ENCODE peak calls at places on chromosomes 3 and 15, in ten cellular contexts. One of them, this sample, is unnamed.

GRCh38 chr3:80649170-80649569 is 881.4 kb upstream of the ROBO1 start:
- DNase-seq in transverse colon: no peak
- DNase-seq in GM06990: no peak
- DNase-seq in IMR-90: no peak
- DNase-seq in A549: no peak
- DNase-seq in uterus: no peak
- DNase-seq in NB4: no peak
- DNase-seq in astrocyte of the spinal cord: no peak
- DNase-seq in thoracic aorta: no peak
- DNase-seq in fibroblast of mammary gland: no peak
- DNase-seq in this sample: no peak

GRCh38 chr3:107574650-107575049 is 51.9 kb downstream of the BBX start:
- DNase-seq in transverse colon: no peak
- DNase-seq in GM06990: no peak
- DNase-seq in IMR-90: peak
- DNase-seq in A549: peak
- DNase-seq in uterus: no peak
- DNase-seq in NB4: peak
- DNase-seq in astrocyte of the spinal cord: peak
- DNase-seq in thoracic aorta: no peak
- DNase-seq in fibroblast of mammary gland: peak
- DNase-seq in this sample: peak

GRCh38 chr3:14475601-14476000 is 64.5 kb downstream of the GRIP2 start:
- DNase-seq in transverse colon: no peak
- DNase-seq in GM06990: no peak
- DNase-seq in IMR-90: no peak
- DNase-seq in A549: no peak
- DNase-seq in uterus: no peak
- DNase-seq in NB4: no peak
- DNase-seq in astrocyte of the spinal cord: no peak
- DNase-seq in thoracic aorta: no peak
- DNase-seq in fibroblast of mammary gland: no peak
- DNase-seq in this sample: no peak

GRCh38 chr3:119257654-119258410 is 17.2 kb upstream of the B4GALT4 start:
- DNase-seq in transverse colon: peak
- DNase-seq in GM06990: no peak
- DNase-seq in IMR-90: peak
- DNase-seq in A549: no peak
- DNase-seq in uterus: no peak
- DNase-seq in NB4: peak
- DNase-seq in astrocyte of the spinal cord: peak
- DNase-seq in thoracic aorta: no peak
- DNase-seq in fibroblast of mammary gland: peak
- DNase-seq in this sample: no peak

GRCh38 chr3:107704477-107704876 is 181.7 kb downstream of the BBX start:
- DNase-seq in transverse colon: no peak
- DNase-seq in GM06990: no peak
- DNase-seq in IMR-90: peak
- DNase-seq in A549: no peak
- DNase-seq in uterus: no peak
- DNase-seq in NB4: no peak
- DNase-seq in astrocyte of the spinal cord: peak
- DNase-seq in thoracic aorta: no peak
- DNase-seq in fibroblast of mammary gland: peak
- DNase-seq in this sample: no peak

GRCh38 chr3:47002490-47003410 is 23.3 kb downstream of the NBEAL2 start:
- DNase-seq in transverse colon: no peak
- DNase-seq in GM06990: no peak
- DNase-seq in IMR-90: no peak
- DNase-seq in A549: no peak
- DNase-seq in uterus: no peak
- DNase-seq in NB4: no peak
- DNase-seq in astrocyte of the spinal cord: no peak
- DNase-seq in thoracic aorta: no peak
- DNase-seq in fibroblast of mammary gland: no peak
- DNase-seq in this sample: no peak

GRCh38 chr3:53711387-53711786 is 134.8 kb downstream of the CHDH start:
- DNase-seq in transverse colon: no peak
- DNase-seq in GM06990: no peak
- DNase-seq in IMR-90: no peak
- DNase-seq in A549: no peak
- DNase-seq in uterus: no peak
- DNase-seq in NB4: no peak
- DNase-seq in astrocyte of the spinal cord: no peak
- DNase-seq in thoracic aorta: no peak
- DNase-seq in fibroblast of mammary gland: no peak
- DNase-seq in this sample: no peak

GRCh38 chr15:48925714-48926223 is 38.0 kb downstream of the SHC4 start:
- DNase-seq in transverse colon: no peak
- DNase-seq in GM06990: no peak
- DNase-seq in IMR-90: peak
- DNase-seq in A549: peak
- DNase-seq in uterus: no peak
- DNase-seq in NB4: peak
- DNase-seq in astrocyte of the spinal cord: peak
- DNase-seq in thoracic aorta: no peak
- DNase-seq in fibroblast of mammary gland: peak
- DNase-seq in this sample: peak

GRCh38 chr3:60555704-60556340 is 695.4 kb downstream of the FHIT start:
- DNase-seq in transverse colon: no peak
- DNase-seq in GM06990: peak
- DNase-seq in IMR-90: peak
- DNase-seq in A549: no peak
- DNase-seq in uterus: no peak
- DNase-seq in NB4: no peak
- DNase-seq in astrocyte of the spinal cord: peak
- DNase-seq in thoracic aorta: no peak
- DNase-seq in fibroblast of mammary gland: peak
- DNase-seq in this sample: peak

GRCh38 chr3:50189274-50189673 is 2.1 kb upstream of the GNAT1 start:
- DNase-seq in transverse colon: peak
- DNase-seq in GM06990: no peak
- DNase-seq in IMR-90: peak
- DNase-seq in A549: peak
- DNase-seq in uterus: peak
- DNase-seq in NB4: peak
- DNase-seq in astrocyte of the spinal cord: peak
- DNase-seq in thoracic aorta: peak
- DNase-seq in fibroblast of mammary gland: peak
- DNase-seq in this sample: peak

GRCh38 chr3:170488802-170489201 is 70.1 kb downstream of the CLDN11 start:
- DNase-seq in transverse colon: no peak
- DNase-seq in GM06990: no peak
- DNase-seq in IMR-90: peak
- DNase-seq in A549: no peak
- DNase-seq in uterus: no peak
- DNase-seq in NB4: no peak
- DNase-seq in astrocyte of the spinal cord: peak
- DNase-seq in thoracic aorta: no peak
- DNase-seq in fibroblast of mammary gland: peak
- DNase-seq in this sample: peak

GRCh38 chr15:51982013-51982769 is 10.6 kb upstream of the LEO1 start:
- DNase-seq in transverse colon: no peak
- DNase-seq in GM06990: peak
- DNase-seq in IMR-90: peak
- DNase-seq in A549: peak
- DNase-seq in uterus: no peak
- DNase-seq in NB4: peak
- DNase-seq in astrocyte of the spinal cord: peak
- DNase-seq in thoracic aorta: no peak
- DNase-seq in fibroblast of mammary gland: peak
- DNase-seq in this sample: peak

GRCh38 chr15:31265871-31266711 is 60.5 kb upstream of the KLF13 start:
- DNase-seq in transverse colon: peak
- DNase-seq in GM06990: peak
- DNase-seq in IMR-90: no peak
- DNase-seq in A549: no peak
- DNase-seq in uterus: no peak
- DNase-seq in NB4: peak
- DNase-seq in astrocyte of the spinal cord: no peak
- DNase-seq in thoracic aorta: no peak
- DNase-seq in fibroblast of mammary gland: no peak
- DNase-seq in this sample: peak

GRCh38 chr15:70245932-70246622 is 148.4 kb upstream of the TLE3 start:
- DNase-seq in transverse colon: peak
- DNase-seq in GM06990: no peak
- DNase-seq in IMR-90: peak
- DNase-seq in A549: peak
- DNase-seq in uterus: peak
- DNase-seq in NB4: peak
- DNase-seq in astrocyte of the spinal cord: peak
- DNase-seq in thoracic aorta: no peak
- DNase-seq in fibroblast of mammary gland: peak
- DNase-seq in this sample: no peak

GRCh38 chr15:91956026-91956723 is 102.7 kb downstream of the SLCO3A1 start:
- DNase-seq in transverse colon: no peak
- DNase-seq in GM06990: no peak
- DNase-seq in IMR-90: peak
- DNase-seq in A549: no peak
- DNase-seq in uterus: no peak
- DNase-seq in NB4: no peak
- DNase-seq in astrocyte of the spinal cord: no peak
- DNase-seq in thoracic aorta: no peak
- DNase-seq in fibroblast of mammary gland: peak
- DNase-seq in this sample: peak

GRCh38 chr3:194023501-194024280 is 112.3 kb upstream of the HES1 start:
- DNase-seq in transverse colon: no peak
- DNase-seq in GM06990: no peak
- DNase-seq in IMR-90: no peak
- DNase-seq in A549: no peak
- DNase-seq in uterus: no peak
- DNase-seq in NB4: peak
- DNase-seq in astrocyte of the spinal cord: no peak
- DNase-seq in thoracic aorta: no peak
- DNase-seq in fibroblast of mammary gland: no peak
- DNase-seq in this sample: no peak

GRCh38 chr3:183298708-183299153 is 45.7 kb downstream of the B3GNT5 start:
- DNase-seq in transverse colon: peak
- DNase-seq in GM06990: no peak
- DNase-seq in IMR-90: peak
- DNase-seq in A549: no peak
- DNase-seq in uterus: peak
- DNase-seq in NB4: peak
- DNase-seq in astrocyte of the spinal cord: peak
- DNase-seq in thoracic aorta: no peak
- DNase-seq in fibroblast of mammary gland: peak
- DNase-seq in this sample: peak

GRCh38 chr15:78540955-78541743 is 905 bp downstream of the PSMA4 start:
- DNase-seq in transverse colon: no peak
- DNase-seq in GM06990: no peak
- DNase-seq in IMR-90: peak
- DNase-seq in A549: no peak
- DNase-seq in uterus: no peak
- DNase-seq in NB4: peak
- DNase-seq in astrocyte of the spinal cord: peak
- DNase-seq in thoracic aorta: no peak
- DNase-seq in fibroblast of mammary gland: no peak
- DNase-seq in this sample: peak

GRCh38 chr15:64112077-64112772 is 16.4 kb downstream of the SNX1 start:
- DNase-seq in transverse colon: no peak
- DNase-seq in GM06990: no peak
- DNase-seq in IMR-90: no peak
- DNase-seq in A549: no peak
- DNase-seq in uterus: no peak
- DNase-seq in NB4: no peak
- DNase-seq in astrocyte of the spinal cord: no peak
- DNase-seq in thoracic aorta: no peak
- DNase-seq in fibroblast of mammary gland: no peak
- DNase-seq in this sample: no peak

GRCh38 chr3:62632510-62633294 is 242.5 kb downstream of the CADPS start:
- DNase-seq in transverse colon: no peak
- DNase-seq in GM06990: no peak
- DNase-seq in IMR-90: no peak
- DNase-seq in A549: no peak
- DNase-seq in uterus: no peak
- DNase-seq in NB4: no peak
- DNase-seq in astrocyte of the spinal cord: no peak
- DNase-seq in thoracic aorta: no peak
- DNase-seq in fibroblast of mammary gland: peak
- DNase-seq in this sample: peak

GRCh38 chr3:16151109-16151508 is 23.4 kb upstream of the GALNT15 start:
- DNase-seq in transverse colon: peak
- DNase-seq in GM06990: no peak
- DNase-seq in IMR-90: peak
- DNase-seq in A549: no peak
- DNase-seq in uterus: peak
- DNase-seq in NB4: no peak
- DNase-seq in astrocyte of the spinal cord: peak
- DNase-seq in thoracic aorta: no peak
- DNase-seq in fibroblast of mammary gland: peak
- DNase-seq in this sample: peak

GRCh38 chr3:197599089-197599765 is 43.5 kb upstream of the BDH1 start:
- DNase-seq in transverse colon: peak
- DNase-seq in GM06990: peak
- DNase-seq in IMR-90: peak
- DNase-seq in A549: peak
- DNase-seq in uterus: peak
- DNase-seq in NB4: peak
- DNase-seq in astrocyte of the spinal cord: peak
- DNase-seq in thoracic aorta: no peak
- DNase-seq in fibroblast of mammary gland: peak
- DNase-seq in this sample: peak
- TF ChIP-seq CTCF in transverse colon: peak
- TF ChIP-seq CTCF in GM06990: peak
- TF ChIP-seq CTCF in IMR-90: peak
- TF ChIP-seq CTCF in A549: peak
- TF ChIP-seq CTCF in uterus: peak
- TF ChIP-seq CTCF in NB4: peak
- TF ChIP-seq CTCF in astrocyte of the spinal cord: peak
- TF ChIP-seq CTCF in thoracic aorta: peak
- TF ChIP-seq CTCF in fibroblast of mammary gland: peak
- TF ChIP-seq CTCF in this sample: peak

GRCh38 chr3:30628188-30628930 is 22.0 kb downstream of the TGFBR2 start:
- DNase-seq in transverse colon: no peak
- DNase-seq in GM06990: no peak
- DNase-seq in IMR-90: no peak
- DNase-seq in A549: no peak
- DNase-seq in uterus: no peak
- DNase-seq in NB4: no peak
- DNase-seq in astrocyte of the spinal cord: no peak
- DNase-seq in thoracic aorta: no peak
- DNase-seq in fibroblast of mammary gland: no peak
- DNase-seq in this sample: no peak
- H3K4me3 ChIP-seq in transverse colon: no peak
- H3K4me3 ChIP-seq in GM06990: no peak
- H3K4me3 ChIP-seq in IMR-90: no peak
- H3K4me3 ChIP-seq in A549: no peak
- H3K4me3 ChIP-seq in uterus: no peak
- H3K4me3 ChIP-seq in NB4: no peak
- H3K4me3 ChIP-seq in astrocyte of the spinal cord: no peak
- H3K4me3 ChIP-seq in thoracic aorta: no peak
- H3K4me3 ChIP-seq in fibroblast of mammary gland: no peak
- H3K4me3 ChIP-seq in this sample: no peak

GRCh38 chr3:42191443-42191747 is 74.6 kb downstream of the CCK start:
- DNase-seq in transverse colon: no peak
- DNase-seq in GM06990: peak
- DNase-seq in IMR-90: no peak
- DNase-seq in A549: no peak
- DNase-seq in uterus: no peak
- DNase-seq in NB4: peak
- DNase-seq in astrocyte of the spinal cord: no peak
- DNase-seq in thoracic aorta: no peak
- DNase-seq in fibroblast of mammary gland: no peak
- DNase-seq in this sample: no peak
- TF ChIP-seq CTCF in transverse colon: peak
- TF ChIP-seq CTCF in GM06990: no peak
- TF ChIP-seq CTCF in IMR-90: no peak
- TF ChIP-seq CTCF in A549: no peak
- TF ChIP-seq CTCF in uterus: no peak
- TF ChIP-seq CTCF in NB4: no peak
- TF ChIP-seq CTCF in astrocyte of the spinal cord: no peak
- TF ChIP-seq CTCF in thoracic aorta: peak
- TF ChIP-seq CTCF in fibroblast of mammary gland: no peak
- TF ChIP-seq CTCF in this sample: no peak

GRCh38 chr3:56802411-56802745 is 629 bp upstream of the ARHGEF3 start:
- DNase-seq in transverse colon: no peak
- DNase-seq in GM06990: no peak
- DNase-seq in IMR-90: no peak
- DNase-seq in A549: no peak
- DNase-seq in uterus: no peak
- DNase-seq in NB4: no peak
- DNase-seq in astrocyte of the spinal cord: no peak
- DNase-seq in thoracic aorta: no peak
- DNase-seq in fibroblast of mammary gland: no peak
- DNase-seq in this sample: no peak
- H3K4me3 ChIP-seq in transverse colon: peak
- H3K4me3 ChIP-seq in GM06990: no peak
- H3K4me3 ChIP-seq in IMR-90: peak
- H3K4me3 ChIP-seq in A549: peak
- H3K4me3 ChIP-seq in uterus: peak
- H3K4me3 ChIP-seq in NB4: peak
- H3K4me3 ChIP-seq in astrocyte of the spinal cord: peak
- H3K4me3 ChIP-seq in thoracic aorta: peak
- H3K4me3 ChIP-seq in fibroblast of mammary gland: peak
- H3K4me3 ChIP-seq in this sample: peak